ENCODE peak calls at places on chromosomes 12 and 14, in five cellular contexts. E is substantia nigra, R is astrocyte, H is mammary epithelial cell, S is endodermal cell. O is an unnamed sample.

GRCh38 chr12:117900561-117900960 is 68.2 kb downstream of the KSR2 start:
- DNase-seq in E (no peak), R (peak; percentile 51), H (no peak), S (no peak), O (no peak)

GRCh38 chr12:104479141-104479662 is 22.5 kb downstream of the CHST11 start:
- DNase-seq in E (no peak), R (no peak), H (no peak), S (no peak), O (no peak)

GRCh38 chr12:51721281-51721940 is 127.1 kb downstream of the FIGNL2 start:
- DNase-seq in E (peak; percentile 4), R (peak; percentile 29), H (no peak), S (peak; percentile 92), O (no peak)

GRCh38 chr12:70876952-70877351 is 43.6 kb downstream of the PTPRR start:
- DNase-seq in E (no peak), R (peak; percentile 41), H (peak; percentile 75), S (peak; percentile 44), O (peak; percentile 46)

GRCh38 chr12:121801601-121802484 is 2.0 kb upstream of the SETD1B start:
- DNase-seq in E (no peak), R (no peak), H (peak; percentile 50), S (no peak), O (no peak)

GRCh38 chr12:99767809-99768208 is 120.3 kb downstream of the GARIN6 start:
- DNase-seq in E (no peak), R (peak; percentile 1), H (peak; percentile 5), S (no peak), O (no peak)

GRCh38 chr14:70254476-70254961 is 65.8 kb upstream of the SLC8A3 start:
- DNase-seq in E (no peak), R (peak; percentile 14), H (peak; percentile 63), S (peak; percentile 83), O (no peak)

GRCh38 chr12:27899151-27899661 is 73.3 kb downstream of the PTHLH start:
- DNase-seq in E (no peak), R (peak; percentile 99), H (peak; percentile 97), S (no peak), O (peak; percentile 97)

GRCh38 chr12:51760231-51760630 is 88.3 kb downstream of the FIGNL2 start:
- DNase-seq in E (no peak), R (no peak), H (no peak), S (no peak), O (no peak)

GRCh38 chr12:57242329-57242690 is 8.7 kb downstream of the STAC3 start:
- DNase-seq in E (no peak), R (no peak), H (no peak), S (no peak), O (no peak)

GRCh38 chr14:23548351-23549318 is 2.9 kb downstream of the ZFHX2 start:
- DNase-seq in E (no peak), R (peak; percentile 56), H (no peak), S (peak; percentile 81), O (no peak)

GRCh38 chr14:75724414-75725204 is 63.6 kb downstream of the TTLL5 start:
- DNase-seq in E (no peak), R (no peak), H (no peak), S (no peak), O (no peak)

GRCh38 chr14:91140672-91141071 is 26.8 kb downstream of the DGLUCY start:
- DNase-seq in E (no peak), R (no peak), H (peak; percentile 59), S (peak; percentile 83), O (no peak)

GRCh38 chr14:83291716-83292115 is 1758.1 kb upstream of the SEL1L start:
- DNase-seq in E (no peak), R (no peak), H (no peak), S (no peak), O (no peak)

GRCh38 chr12:2057041-2057792 is 4.4 kb downstream of the CACNA1C start:
- DNase-seq in E (no peak), R (no peak), H (peak; percentile 14), S (peak; percentile 99), O (no peak)

GRCh38 chr12:63802012-63802608 is 22.4 kb downstream of the RXYLT1 start:
- DNase-seq in E (no peak), R (no peak), H (peak; percentile 13), S (no peak), O (no peak)

GRCh38 chr14:35821546-35822411 is 4.4 kb upstream of the BRMS1L start:
- DNase-seq in E (no peak), R (peak; percentile 6), H (peak; percentile 25), S (no peak), O (no peak)

DNA sequence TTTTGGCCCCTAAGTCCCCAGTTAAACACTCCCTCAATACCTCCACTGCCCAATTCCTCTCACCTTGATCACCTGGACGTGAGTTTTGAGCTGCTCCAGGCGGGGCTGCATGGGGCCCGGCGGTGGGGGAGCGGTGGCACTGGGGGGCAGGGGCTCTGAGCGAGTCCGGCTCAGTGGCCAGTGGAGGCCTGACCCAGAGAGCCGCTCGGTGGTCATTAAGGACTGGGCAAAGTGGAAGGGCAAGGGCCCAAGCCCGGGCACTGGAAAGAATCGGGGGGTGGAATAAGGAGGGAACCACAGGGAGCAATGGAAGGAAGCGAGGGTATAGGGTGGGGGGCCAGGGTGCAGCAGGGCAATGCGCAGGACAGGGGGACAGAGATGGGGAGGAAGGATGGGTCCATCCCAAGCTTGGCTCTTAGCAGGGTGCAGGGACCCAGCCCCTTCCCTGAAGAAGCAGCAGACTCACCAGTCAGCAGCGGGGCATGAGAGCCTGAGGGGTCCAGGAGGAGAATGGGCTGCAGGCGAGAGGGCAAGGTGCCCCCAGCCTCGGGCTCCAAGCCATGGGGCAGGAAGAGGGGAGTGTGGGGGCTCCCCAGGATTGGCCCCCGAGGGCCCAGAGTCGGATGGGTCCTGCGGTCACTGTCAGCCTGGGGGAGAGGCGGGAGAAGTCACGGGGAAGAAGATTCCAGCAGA is 22.2 kb downstream of the SLC48A1 start:
- DNase-seq in E (no peak), R (no peak), H (no peak), S (no peak), O (no peak)
- H3K27ac ChIP-seq in E (no peak overlapping the region), R (no peak overlapping the region), H (no peak overlapping the region), S (no peak overlapping the region), O (no peak overlapping the region)

GRCh38 chr12:7004840-7005239 is 13.4 kb downstream of the LPCAT3 start:
- DNase-seq in E (no peak), R (no peak), H (no peak), S (no peak), O (no peak)

GRCh38 chr12:7004287-7004803 is 13.9 kb downstream of the LPCAT3 start:
- DNase-seq in E (no peak), R (no peak), H (no peak), S (no peak), O (no peak)

GRCh38 chr12:6998708-6999451 is 19.4 kb downstream of the LPCAT3 start:
- DNase-seq in E (no peak), R (no peak), H (peak; percentile 63), S (no peak), O (peak; percentile 10)

GRCh38 chr12:7005288-7005687 is 13.0 kb downstream of the LPCAT3 start:
- DNase-seq in E (no peak), R (no peak), H (no peak), S (no peak), O (no peak)

DNA sequence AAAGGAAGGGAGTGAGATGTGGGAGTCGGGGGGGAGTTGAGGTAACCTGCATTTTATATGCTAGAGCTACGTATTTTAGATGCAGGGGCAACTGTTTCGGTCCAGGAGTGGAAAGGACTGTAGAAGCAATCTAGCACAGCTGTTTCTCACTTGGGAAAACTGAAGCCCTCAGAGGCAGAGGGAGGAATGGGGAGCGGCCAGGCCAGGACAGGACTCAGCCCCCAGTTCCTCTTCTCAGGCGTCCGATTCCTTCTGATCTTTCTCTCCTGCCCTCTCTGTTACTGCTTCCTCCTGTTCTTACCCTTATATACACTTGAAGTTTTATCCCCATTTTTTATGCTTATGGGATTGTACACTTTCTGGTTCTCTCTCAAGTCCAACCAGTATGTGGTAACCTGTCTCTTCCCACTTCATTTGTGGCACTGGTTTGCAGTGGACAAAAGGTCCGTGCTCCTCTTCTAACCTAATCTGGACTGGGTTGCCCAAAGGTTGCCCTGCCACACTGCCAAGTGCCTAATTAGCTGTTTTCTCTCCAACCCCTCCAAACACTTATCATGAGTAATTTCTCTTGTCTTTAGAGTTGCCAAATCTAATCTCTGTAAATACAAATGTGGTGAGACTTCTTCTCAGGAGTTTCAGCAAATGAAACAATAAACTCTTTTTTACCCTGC is 16.2 kb downstream of the LPCAT3 start:
- DNase-seq in E (no peak), R (no peak), H (no peak), S (no peak), O (no peak)
- H3K27ac ChIP-seq in E (no peak overlapping the region), R (no peak overlapping the region), H (no peak overlapping the region), S (no peak overlapping the region), O (no peak overlapping the region)

DNA sequence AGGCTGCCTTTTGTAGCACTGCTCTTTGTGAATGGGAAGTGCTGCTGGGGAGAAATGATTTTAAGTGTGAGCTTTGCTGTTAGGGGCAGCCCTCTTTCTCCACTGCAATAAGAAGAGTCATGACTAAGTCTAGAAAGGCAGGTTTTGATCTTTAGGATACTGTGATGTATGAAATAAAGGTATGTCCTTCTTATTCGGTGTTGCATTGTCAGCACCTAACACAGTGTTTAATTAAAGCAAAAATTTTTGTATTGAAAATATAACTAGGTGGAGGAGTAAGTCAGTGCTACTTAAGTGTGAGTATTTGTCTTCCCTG is 81.5 kb downstream of the ETV6 start:
- DNase-seq in E (no peak), R (no peak), H (no peak), S (no peak), O (no peak)
- H3K27ac ChIP-seq in E (no peak overlapping the region), R (peak overlapping the region; percentile 67), H (peak overlapping the region; percentile 66), S (no peak overlapping the region), O (peak overlapping the region; percentile 83)

GRCh38 chr14:104691546-104692260 is 2.3 kb downstream of the INF2 start:
- DNase-seq in E (no peak), R (no peak), H (no peak), S (no peak), O (no peak)
- H3K27ac ChIP-seq in E (peak overlapping the region; percentile 99), R (no peak overlapping the region), H (no peak overlapping the region), S (no peak overlapping the region), O (no peak overlapping the region)

GRCh38 chr12:94168041-94168440 is 19.7 kb downstream of the PLXNC1 start:
- DNase-seq in E (no peak), R (no peak), H (no peak), S (no peak), O (no peak)
- H3K27ac ChIP-seq in E (no peak overlapping the region), R (no peak overlapping the region), H (no peak overlapping the region), S (no peak overlapping the region), O (no peak overlapping the region)